ENCODE peak calls at places on chromosomes 6 and 20, in nine cellular contexts. J is A673, V is A549, B is PC-9, E is SK-N-SH, P is stomach, M is mammary epithelial cell, Q is GM23248, K is esophagus muscularis mucosa. D is an unnamed sample.

GRCh38 chr20:1001981-1002681 is at the start of gene RSPO4:
- DNase-seq in J (no peak), V (no peak), B (no peak), E (peak; percentile 86), P (no peak), M (no peak), Q (peak; percentile 40), K (no peak), D (peak; percentile 17)

GRCh38 chr20:36845288-36845969 is 30.5 kb upstream of the TLDC2 start:
- DNase-seq in J (peak; percentile 69), V (no peak), B (no peak), E (no peak), P (no peak), M (no peak), Q (no peak), K (no peak), D (no peak)

GRCh38 chr20:46139243-46139889 is 21.3 kb downstream of the CD40 start:
- DNase-seq in J (no peak), V (no peak), B (no peak), E (peak; percentile 85), P (no peak), M (no peak), Q (no peak), K (no peak), D (no peak)

GRCh38 chr6:167577891-167578361 is 248.8 kb upstream of the AFDN start:
- DNase-seq in J (no peak), V (no peak), B (no peak), E (no peak), P (no peak), M (no peak), Q (no peak), K (peak; percentile 79), D (no peak)

GRCh38 chr20:62755817-62756724 is 40.2 kb upstream of the MRGBP start:
- DNase-seq in J (no peak), V (no peak), B (no peak), E (no peak), P (peak; percentile 46), M (no peak), Q (peak; percentile 23), K (no peak), D (no peak)

GRCh38 chr20:63273635-63274380 is 1.2 kb downstream of the ARFGAP1 start:
- DNase-seq in J (no peak), V (peak; percentile 62), B (peak; percentile 67), E (no peak), P (no peak), M (peak; percentile 77), Q (peak; percentile 92), K (no peak), D (peak; percentile 46)

GRCh38 chr6:106748547-106749207 is 119.3 kb downstream of the QRSL1 start:
- DNase-seq in J (no peak), V (no peak), B (no peak), E (no peak), P (no peak), M (no peak), Q (no peak), K (no peak), D (no peak)

GRCh38 chr20:13464702-13465101 is 174.0 kb downstream of the TASP1 start:
- DNase-seq in J (no peak), V (no peak), B (no peak), E (no peak), P (no peak), M (peak; percentile 15), Q (peak; percentile 6), K (no peak), D (no peak)

GRCh38 chr6:57313009-57313408 is 4.4 kb upstream of the PRIM2 start:
- DNase-seq in J (no peak), V (no peak), B (no peak), E (no peak), P (no peak), M (no peak), Q (peak; percentile 38), K (no peak), D (no peak)

GRCh38 chr20:10507052-10507451 is 71.9 kb downstream of the SLX4IP start:
- DNase-seq in J (no peak), V (no peak), B (no peak), E (no peak), P (no peak), M (no peak), Q (no peak), K (no peak), D (no peak)

GRCh38 chr20:10510216-10510615 is 75.1 kb downstream of the SLX4IP start:
- DNase-seq in J (no peak), V (no peak), B (no peak), E (no peak), P (no peak), M (no peak), Q (no peak), K (no peak), D (no peak)

GRCh38 chr20:10508060-10508459 is 73.0 kb downstream of the SLX4IP start:
- DNase-seq in J (no peak), V (no peak), B (no peak), E (no peak), P (no peak), M (no peak), Q (peak; percentile 49), K (no peak), D (no peak)

GRCh38 chr20:10509411-10509810 is 74.3 kb downstream of the SLX4IP start:
- DNase-seq in J (no peak), V (no peak), B (no peak), E (no peak), P (no peak), M (no peak), Q (no peak), K (no peak), D (no peak)

DNA sequence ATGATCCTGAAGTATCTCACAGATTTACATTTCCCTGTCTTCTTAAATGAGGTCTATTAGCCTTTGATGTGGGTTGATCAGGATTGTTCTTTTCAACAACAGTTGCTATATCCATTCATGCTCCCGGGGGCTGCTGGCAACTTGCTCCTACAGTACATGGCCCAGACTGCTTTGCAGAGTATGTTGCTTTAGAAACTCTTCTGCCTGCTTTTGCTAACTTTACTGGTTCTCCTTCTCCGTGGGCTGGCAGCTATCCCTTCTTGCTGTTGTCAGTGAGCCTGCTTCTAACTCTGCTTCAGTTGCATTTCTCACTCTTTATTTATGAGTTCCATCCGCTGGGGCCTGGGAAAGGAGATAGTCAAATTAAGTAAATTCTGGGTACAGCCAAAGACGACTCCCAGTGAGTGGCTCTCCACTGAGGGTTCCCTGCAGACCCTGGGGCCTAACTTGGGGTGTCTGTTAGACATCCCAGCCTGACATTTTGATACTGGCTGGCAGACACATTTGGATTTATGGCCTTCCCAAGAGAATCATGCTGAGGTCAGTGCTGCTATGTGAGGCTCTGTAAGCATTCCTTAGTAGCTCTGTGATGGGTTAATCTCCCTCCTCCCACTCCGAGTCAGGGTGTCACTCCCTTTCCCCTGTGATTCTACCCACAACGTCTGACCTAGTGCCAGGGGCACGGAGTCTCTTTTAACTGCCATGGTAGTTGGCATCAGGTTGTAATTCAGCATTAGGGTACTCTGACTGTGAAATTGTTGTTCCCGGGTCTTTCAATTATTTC is 73.6 kb downstream of the SLX4IP start:
- DNase-seq in J (peak; percentile 73), V (no peak), B (no peak), E (peak; percentile 53), P (no peak), M (no peak), Q (peak; percentile 56), K (no peak), D (no peak)
- H3K4me1 ChIP-seq in J (peaks cover 81% of the 10 kb centered on the region), V (peaks cover 74% of the 10 kb centered on the region), B (peaks cover 17% of the 10 kb centered on the region), E (peaks cover 35% of the 10 kb centered on the region), P (peaks cover 44% of the 10 kb centered on the region), M (peaks cover 56% of the 10 kb centered on the region), Q (peaks cover 31% of the 10 kb centered on the region), K (peaks cover 56% of the 10 kb centered on the region), D (peaks cover 2% of the 10 kb centered on the region)

DNA sequence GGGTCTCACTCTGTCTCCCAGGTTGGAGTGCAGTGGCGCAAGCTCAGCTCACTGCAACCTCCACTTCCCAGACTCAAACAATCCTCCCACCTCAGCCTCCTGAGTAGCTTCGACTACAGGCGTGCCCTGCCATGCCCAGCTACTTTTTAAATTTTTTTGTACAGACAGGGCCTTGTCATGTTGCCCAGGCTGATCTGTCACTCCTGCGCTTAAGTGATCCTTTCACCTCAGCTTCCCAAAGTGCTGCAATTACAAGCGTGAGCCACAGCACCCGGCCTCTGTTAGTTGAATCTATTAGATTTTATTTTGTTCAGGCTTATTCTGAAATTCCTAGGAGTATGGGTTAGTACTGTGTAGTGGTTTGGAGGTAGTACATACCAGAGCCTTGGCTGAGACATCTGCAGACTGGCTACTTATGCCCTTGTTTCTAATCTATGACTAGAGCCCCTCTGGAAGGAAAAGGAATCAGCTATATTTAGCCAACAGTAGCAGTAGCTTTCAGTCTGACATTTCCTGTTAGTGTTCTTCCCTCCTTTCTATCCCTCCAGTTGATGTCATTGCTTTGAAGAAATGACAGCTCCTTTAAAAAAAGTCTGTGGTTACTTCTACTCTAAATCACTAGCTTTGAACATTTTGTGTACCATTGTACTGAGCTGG is 74.4 kb downstream of the ITCH start:
- DNase-seq in J (no peak), V (no peak), B (no peak), E (no peak), P (no peak), M (no peak), Q (peak; percentile 41), K (no peak), D (no peak)
- H3K27ac ChIP-seq in J (no peak overlapping the region), V (no peak overlapping the region), B (peak overlapping the region; percentile 4), E (no peak overlapping the region), P (no peak overlapping the region), M (no peak overlapping the region), Q (peak overlapping the region; percentile 4), K (no peak overlapping the region), D (no peak overlapping the region)

DNA sequence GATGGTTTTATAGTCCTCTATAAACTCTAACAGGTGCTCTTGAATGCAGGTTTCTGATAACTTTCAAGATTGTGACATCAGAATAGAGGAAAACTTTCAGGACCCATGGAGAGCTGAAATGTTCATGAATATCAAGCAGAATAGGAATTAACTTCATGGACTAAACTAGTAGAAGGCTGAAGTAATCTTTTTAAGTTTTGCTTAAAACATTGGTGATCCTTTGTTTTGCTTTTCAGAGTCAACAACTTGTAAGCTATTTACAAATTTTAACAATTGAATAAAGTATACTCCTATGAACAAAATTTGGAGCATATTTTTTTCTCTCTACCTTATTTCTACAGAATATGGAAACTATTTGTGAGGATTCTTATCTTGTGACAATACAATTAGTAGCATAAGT is 25.2 kb upstream of the GOPC start:
- DNase-seq in J (no peak), V (no peak), B (peak; percentile 26), E (no peak), P (no peak), M (no peak), Q (no peak), K (no peak), D (no peak)
- H3K9me3 ChIP-seq in J (peaks cover 37% of the 10 kb centered on the region), V (peaks cover 17% of the 10 kb centered on the region), B (peaks cover 19% of the 10 kb centered on the region), E (peaks cover 15% of the 10 kb centered on the region), P (peaks cover 26% of the 10 kb centered on the region), M (peaks cover 3% of the 10 kb centered on the region), Q (peaks cover 4% of the 10 kb centered on the region), K (no peaks in the 10 kb centered on the region), D (no peaks in the 10 kb centered on the region)

DNA sequence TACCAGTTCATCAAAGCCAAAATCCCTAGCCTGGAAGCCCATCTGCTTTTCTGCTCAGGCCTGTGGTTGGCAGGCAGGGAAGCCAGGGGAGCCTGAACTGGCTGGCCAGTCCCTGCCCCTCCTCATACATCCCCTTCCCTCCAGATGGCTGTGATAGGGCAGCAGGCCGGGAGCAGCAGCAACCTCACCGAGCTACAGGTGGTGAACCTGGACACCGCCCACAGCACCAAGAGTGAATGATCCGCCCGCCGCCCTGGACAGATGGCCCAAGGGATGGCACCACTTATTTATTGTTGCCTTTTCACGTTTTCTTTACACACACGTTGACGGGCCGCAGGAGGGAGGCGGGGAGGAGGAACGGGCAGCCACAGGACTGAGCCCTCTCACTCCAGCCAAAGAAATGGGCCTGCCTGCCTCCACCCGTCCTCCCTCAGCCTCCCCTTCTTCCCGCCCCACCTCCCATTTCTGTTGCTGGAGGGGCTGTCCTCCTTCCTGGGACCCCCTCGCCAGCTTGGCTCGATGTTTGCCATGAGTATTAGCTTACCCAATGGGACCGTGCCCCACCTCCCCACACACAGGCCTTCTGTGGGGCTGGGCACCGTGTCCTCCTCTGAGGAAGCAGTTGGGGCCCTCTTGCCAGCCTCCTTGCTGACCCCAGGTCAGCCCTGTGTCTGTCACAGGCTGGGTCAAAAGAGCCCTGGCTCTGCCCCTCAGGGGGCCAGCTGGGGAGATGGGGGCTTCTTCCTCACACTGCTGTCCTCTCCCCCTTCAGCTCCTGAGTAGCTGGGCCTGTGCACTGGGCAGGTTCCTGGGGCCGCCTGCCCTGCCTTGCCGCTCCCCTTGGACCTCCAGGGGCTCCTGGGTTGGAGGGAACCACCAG is 2.8 kb upstream of the CUL9 start:
- DNase-seq in J (no peak), V (no peak), B (no peak), E (no peak), P (no peak), M (no peak), Q (no peak), K (no peak), D (no peak)
- H3K4me1 ChIP-seq in J (peaks cover 18% of the 10 kb centered on the region), V (peaks cover 24% of the 10 kb centered on the region), B (peaks cover 31% of the 10 kb centered on the region), E (peaks cover 23% of the 10 kb centered on the region), P (peaks cover 28% of the 10 kb centered on the region), M (peaks cover 23% of the 10 kb centered on the region), Q (peaks cover 26% of the 10 kb centered on the region), K (peaks cover 68% of the 10 kb centered on the region), D (peaks cover 2% of the 10 kb centered on the region)